ENCODE peak calls at places on chromosome 10, in ten cellular contexts. Y is kidney, F is HL-60, N is endothelial cell, L is neural progenitor cell, U is spleen, W is foreskin fibroblast, H is brain microvascular endothelial cell, D is nephron progenitor cell, T is RWPE1. O is an unnamed sample.

GRCh38 chr10:51675088-51675487 is 24.3 kb downstream of the CSTF2T start:
- DNase-seq in W (peak; percentile 45), F (no peak), N (no peak), U (no peak), H (no peak), D (no peak), T (no peak), L (no peak), Y (no peak), O (no peak)

GRCh38 chr10:132329565-132330485 is 2.2 kb upstream of the LRRC27 start:
- DNase-seq in W (peak; percentile 80), T (peak; percentile 60), L (no peak), H (peak; percentile 52), N (no peak), U (peak; percentile 80), F (no peak), D (no peak), Y (no peak), O (no peak)

GRCh38 chr10:18233775-18234174 is 93.6 kb downstream of the CACNB2 start:
- DNase-seq in W (no peak), H (peak; percentile 16), T (no peak), D (peak; percentile 10), L (peak; percentile 42), U (no peak), F (no peak), Y (no peak), N (peak; percentile 10), O (no peak)

GRCh38 chr10:63919576-63920279 is 398.5 kb downstream of the REEP3 start:
- DNase-seq in W (no peak), N (no peak), H (no peak), U (no peak), Y (no peak), L (no peak), T (no peak), D (no peak), F (peak; percentile 30), O (no peak)

GRCh38 chr10:27540672-27541071 is 36.6 kb downstream of the RAB18 start:
- DNase-seq in W (peak; percentile 14), T (no peak), D (no peak), N (no peak), Y (no peak), U (no peak), F (no peak), L (no peak), H (no peak), O (no peak)

GRCh38 chr10:101217450-101218281 is 11.6 kb downstream of the LBX1 start:
- DNase-seq in T (no peak), U (no peak), L (peak; percentile 96), N (peak; percentile 83), Y (no peak), H (no peak), W (peak; percentile 49), F (no peak), D (peak; percentile 85), O (peak; percentile 62)

GRCh38 chr10:37803269-37803668 is 54.1 kb downstream of the ZNF248 start:
- DNase-seq in Y (no peak), L (no peak), N (no peak), U (no peak), W (no peak), D (no peak), H (no peak), F (no peak), T (no peak), O (no peak)

GRCh38 chr10:117334921-117335320 is 40.3 kb downstream of the PDZD8 start:
- DNase-seq in D (no peak), U (no peak), H (no peak), F (no peak), L (no peak), W (no peak), Y (no peak), T (no peak), N (no peak), O (no peak)

GRCh38 chr10:13859979-13860619 is 273.3 kb downstream of the PRPF18 start:
- DNase-seq in W (peak; percentile 68), Y (no peak), N (no peak), L (no peak), U (no peak), D (no peak), T (no peak), F (no peak), H (no peak), O (no peak)

GRCh38 chr10:61901829-61902447 is 439 bp downstream of the ARID5B start:
- DNase-seq in L (peak; percentile 64), T (no peak), U (no peak), H (peak; percentile 31), F (no peak), Y (no peak), N (peak; percentile 20), W (no peak), D (peak; percentile 12), O (no peak)

GRCh38 chr10:72011016-72011415 is 46.8 kb downstream of the CHST3 start:
- DNase-seq in W (no peak), U (no peak), Y (no peak), H (no peak), F (no peak), N (no peak), D (no peak), L (no peak), T (no peak), O (no peak)

GRCh38 chr10:72009062-72009429 is 44.9 kb downstream of the CHST3 start:
- DNase-seq in F (no peak), W (no peak), L (no peak), Y (no peak), U (no peak), D (no peak), N (no peak), T (peak; percentile 83), H (no peak), O (no peak)

GRCh38 chr10:72010234-72010992 is 46.2 kb downstream of the CHST3 start:
- DNase-seq in L (no peak), Y (no peak), U (no peak), N (no peak), D (no peak), T (no peak), F (no peak), W (no peak), H (no peak), O (no peak)

GRCh38 chr10:72008096-72008933 is 44.1 kb downstream of the CHST3 start:
- DNase-seq in W (no peak), U (no peak), T (peak; percentile 60), D (no peak), L (no peak), F (no peak), H (no peak), Y (no peak), N (no peak), O (no peak)

GRCh38 chr10:72009430-72010081 is 45.4 kb downstream of the CHST3 start:
- DNase-seq in T (peak; percentile 93), D (peak; percentile 69), U (peak; percentile 82), H (peak; percentile 80), N (peak; percentile 49), L (peak; percentile 57), W (peak; percentile 97), Y (peak; percentile 97), F (no peak), O (no peak)
- TF ChIP-seq CTCF in T (no peak), D (no peak), U (no peak), H (no peak), N (no peak), L (no peak), W (no peak), Y (no peak), F (no peak), O (no peak)

GRCh38 chr10:11020026-11020820 is 2.6 kb downstream of the CELF2 start:
- DNase-seq in T (no peak), U (no peak), Y (no peak), D (no peak), F (no peak), H (no peak), L (no peak), N (no peak), W (no peak), O (no peak)
- TF ChIP-seq CTCF in T (no peak), U (no peak), Y (no peak), D (no peak), F (no peak), H (no peak), L (no peak), N (no peak), W (no peak), O (no peak)

DNA sequence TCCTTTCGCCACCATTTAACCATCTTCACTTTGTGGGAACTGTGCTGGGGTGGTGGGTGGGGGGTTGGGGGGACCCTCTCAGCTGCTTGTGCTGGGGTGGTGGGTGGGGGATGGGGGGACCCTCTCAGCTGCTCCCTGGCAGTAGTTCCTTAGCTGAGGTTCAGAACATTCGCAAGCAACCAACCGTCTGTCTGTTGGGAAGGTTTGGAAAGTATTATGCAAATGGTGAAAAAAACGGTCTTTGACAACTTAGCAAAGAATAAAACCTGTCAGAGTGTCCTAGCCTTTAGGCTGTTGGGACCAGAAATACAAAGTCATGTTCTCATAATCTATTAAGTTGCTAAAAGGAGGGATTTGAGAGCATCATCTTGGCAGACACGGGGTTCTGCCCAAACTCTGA is 14.2 kb upstream of the SRGN start:
- DNase-seq in W (no peak), Y (no peak), N (no peak), U (no peak), H (no peak), F (no peak), T (no peak), L (no peak), D (no peak), O (no peak)
- TF ChIP-seq CTCF in W (no peak), Y (no peak), N (no peak), U (no peak), H (no peak), F (no peak), T (no peak), L (no peak), D (no peak), O (no peak)

GRCh38 chr10:3978174-3978573 is 193.2 kb upstream of the KLF6 start:
- DNase-seq in Y (no peak), W (peak; percentile 80), T (peak; percentile 8), D (no peak), F (no peak), U (no peak), N (no peak), H (peak; percentile 66), L (no peak), O (no peak)

GRCh38 chr10:3976718-3977117 is 191.7 kb upstream of the KLF6 start:
- DNase-seq in D (no peak), W (peak; percentile 52), N (no peak), F (no peak), H (no peak), Y (no peak), U (no peak), L (no peak), T (no peak), O (no peak)

GRCh38 chr10:3975016-3975415 is 190.0 kb upstream of the KLF6 start:
- DNase-seq in H (no peak), U (no peak), Y (no peak), F (no peak), T (no peak), N (peak; percentile 42), D (no peak), W (no peak), L (no peak), O (no peak)

GRCh38 chr10:3977761-3978160 is 192.8 kb upstream of the KLF6 start:
- DNase-seq in U (no peak), T (no peak), D (no peak), W (no peak), H (no peak), L (no peak), F (no peak), N (no peak), Y (no peak), O (no peak)

DNA sequence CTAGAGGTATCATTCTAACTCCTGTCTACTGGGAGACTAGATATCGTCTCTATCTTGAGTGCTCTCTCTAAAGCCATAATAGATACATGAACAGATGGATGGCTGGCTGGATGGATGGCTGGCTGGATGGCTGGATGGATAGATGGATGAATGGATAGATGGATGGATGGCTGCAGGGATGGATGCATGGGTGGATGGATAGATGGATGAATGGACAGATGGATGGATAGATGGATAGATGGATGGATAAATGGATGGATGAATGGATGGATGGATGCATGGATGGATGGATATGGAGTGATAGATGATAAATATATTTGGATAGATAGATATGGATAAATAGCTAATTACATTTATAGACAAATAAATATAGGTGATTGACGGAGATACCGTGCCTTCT is 191.2 kb upstream of the KLF6 start:
- DNase-seq in L (no peak), N (no peak), D (no peak), F (no peak), U (no peak), H (no peak), W (no peak), Y (no peak), T (no peak), O (no peak)
- TF ChIP-seq CTCF in L (no peak), N (no peak), D (no peak), F (no peak), U (no peak), H (no peak), W (no peak), Y (no peak), T (no peak), O (no peak)